ENCODE peak calls at places on chromosomes 11 and 22, in six cellular contexts. P is mesenchymal stem cell, V is IMR-90, X is H9, N is mesendoderm, T is trophoblast cell. U is an unnamed sample.

GRCh38 chr11:862028-862703 is 19.5 kb downstream of the TSPAN4 start:
- DNase-seq in P (no peak), V (no peak), X (no peak), N (no peak), T (no peak), U (no peak)

GRCh38 chr11:107928046-107928766 is at the start of gene RAB39A:
- DNase-seq in P (peak), V (peak), X (peak), N (peak), T (peak), U (peak)

GRCh38 chr11:24386551-24387404 is 110.1 kb upstream of the LUZP2 start:
- DNase-seq in P (peak), V (peak), X (no peak), N (peak), T (peak), U (no peak)

GRCh38 chr11:123798079-123798478 is 8.1 kb downstream of the OR6M1 start:
- DNase-seq in P (no peak), V (no peak), X (no peak), N (no peak), T (no peak), U (no peak)

GRCh38 chr11:36253238-36253637 is 36.0 kb downstream of the COMMD9 start:
- DNase-seq in P (no peak), V (no peak), X (no peak), N (peak), T (no peak), U (no peak)

GRCh38 chr11:45919276-45919675 is 1.6 kb upstream of the PEX16 start:
- DNase-seq in P (no peak), V (no peak), X (no peak), N (no peak), T (no peak), U (no peak)

GRCh38 chr11:18958221-18958910 is 19.2 kb upstream of the MRGPRX1 start:
- DNase-seq in P (no peak), V (no peak), X (peak), N (peak), T (peak), U (no peak)

GRCh38 chr11:66676931-66677598 is 622 bp downstream of the RBM4B start:
- DNase-seq in P (peak), V (peak), X (no peak), N (no peak), T (no peak), U (no peak)

GRCh38 chr11:82195251-82195650 is 538.4 kb downstream of the FAM181B start:
- DNase-seq in P (no peak), V (no peak), X (no peak), N (no peak), T (no peak), U (no peak)

GRCh38 chr11:38246451-38246850 is 1648.4 kb upstream of the RAG2 start:
- DNase-seq in P (no peak), V (no peak), X (no peak), N (no peak), T (no peak), U (no peak)

GRCh38 chr22:37370306-37370979 is 56.8 kb downstream of the ELFN2 start:
- DNase-seq in P (no peak), V (no peak), X (no peak), N (no peak), T (peak), U (no peak)

GRCh38 chr11:45857834-45858492 is 10.7 kb downstream of the CRY2 start:
- DNase-seq in P (peak), V (peak), X (no peak), N (no peak), T (peak), U (no peak)

GRCh38 chr11:74147199-74147929 is 23.4 kb downstream of the C2CD3 start:
- DNase-seq in P (peak), V (peak), X (no peak), N (no peak), T (peak), U (no peak)

GRCh38 chr11:76859708-76860233 is 947 bp upstream of the ACER3 start:
- DNase-seq in P (no peak), V (no peak), X (no peak), N (no peak), T (no peak), U (no peak)

GRCh38 chr11:112524808-112525207 is 264.1 kb upstream of the PLET1 start:
- DNase-seq in P (peak), V (no peak), X (no peak), N (no peak), T (no peak), U (no peak)

GRCh38 chr11:2578934-2579280 is 120.9 kb downstream of the KCNQ1OT1 start:
- DNase-seq in P (no peak), V (no peak), X (no peak), N (no peak), T (no peak), U (no peak)

GRCh38 chr22:35586771-35587170 is 30.4 kb downstream of the MB start:
- DNase-seq in P (no peak), V (no peak), X (no peak), N (no peak), T (no peak), U (no peak)

GRCh38 chr22:46957521-46957920 is 195.1 kb downstream of the TBC1D22A start:
- DNase-seq in P (no peak), V (no peak), X (no peak), N (no peak), T (no peak), U (no peak)

GRCh38 chr11:131311746-131312145 is 58.7 kb upstream of the NTM start:
- DNase-seq in P (no peak), V (no peak), X (no peak), N (no peak), T (no peak), U (no peak)

GRCh38 chr22:47236718-47237117 is 474.3 kb downstream of the TBC1D22A start:
- DNase-seq in P (no peak), V (no peak), X (no peak), N (no peak), T (no peak), U (no peak)

GRCh38 chr11:65739022-65739421 is 18.4 kb upstream of the RNASEH2C start:
- DNase-seq in P (no peak), V (no peak), X (no peak), N (no peak), T (no peak), U (no peak)

GRCh38 chr22:27752771-27753170 is 48.8 kb downstream of the MN1 start:
- DNase-seq in P (peak), V (no peak), X (no peak), N (no peak), T (no peak), U (no peak)

GRCh38 chr11:61279934-61280656 is 15.0 kb downstream of the VWCE start:
- DNase-seq in P (no peak), V (peak), X (no peak), N (peak), T (no peak), U (no peak)

GRCh38 chr11:69382131-69383128 is 88.5 kb downstream of the MYEOV start:
- DNase-seq in P (no peak), V (no peak), X (peak), N (peak), T (peak), U (no peak)

GRCh38 chr11:69040581-69041260 is 8.0 kb upstream of the TPCN2 start:
- DNase-seq in P (peak), V (peak), X (no peak), N (peak), T (peak), U (no peak)

GRCh38 chr11:75969626-75970308 is 154.8 kb downstream of the UVRAG start:
- DNase-seq in P (peak), V (peak), X (no peak), N (no peak), T (no peak), U (no peak)

GRCh38 chr11:70603756-70604211 is 205.5 kb downstream of the CTTN start:
- DNase-seq in P (no peak), V (no peak), X (no peak), N (no peak), T (no peak), U (no peak)

GRCh38 chr11:62755086-62755615 is 1.2 kb upstream of the ZBTB3 start:
- DNase-seq in P (no peak), V (no peak), X (no peak), N (no peak), T (no peak), U (no peak)

GRCh38 chr11:92180664-92181251 is 43.9 kb upstream of the FAT3 start:
- DNase-seq in P (no peak), V (peak), X (no peak), N (peak), T (no peak), U (no peak)

DNA sequence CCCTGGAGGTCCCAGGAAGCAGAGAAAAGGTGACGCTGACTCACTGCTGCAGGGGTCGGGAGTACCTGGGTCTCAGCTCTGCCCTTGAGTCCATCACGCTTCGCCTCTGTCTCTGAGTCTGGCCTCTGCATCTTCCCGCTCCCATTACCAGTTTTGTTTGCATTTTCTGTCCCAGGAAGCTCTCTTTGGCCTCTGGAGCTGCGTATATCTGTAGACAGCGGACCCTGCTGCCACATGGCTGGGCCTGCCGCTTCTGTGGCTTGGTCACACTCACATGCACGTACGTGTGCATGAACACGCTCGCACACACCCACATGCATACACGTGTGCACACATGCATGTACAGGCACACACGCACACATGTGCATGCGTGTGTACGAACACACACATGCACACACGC is 20.8 kb upstream of the APOBEC3A start:
- DNase-seq in P (no peak), V (no peak), X (no peak), N (no peak), T (no peak), U (no peak)
- H3K4ac ChIP-seq in P (no peak), V (no peak), X (no peak), N (no peak), T (no peak), U (no peak)

DNA sequence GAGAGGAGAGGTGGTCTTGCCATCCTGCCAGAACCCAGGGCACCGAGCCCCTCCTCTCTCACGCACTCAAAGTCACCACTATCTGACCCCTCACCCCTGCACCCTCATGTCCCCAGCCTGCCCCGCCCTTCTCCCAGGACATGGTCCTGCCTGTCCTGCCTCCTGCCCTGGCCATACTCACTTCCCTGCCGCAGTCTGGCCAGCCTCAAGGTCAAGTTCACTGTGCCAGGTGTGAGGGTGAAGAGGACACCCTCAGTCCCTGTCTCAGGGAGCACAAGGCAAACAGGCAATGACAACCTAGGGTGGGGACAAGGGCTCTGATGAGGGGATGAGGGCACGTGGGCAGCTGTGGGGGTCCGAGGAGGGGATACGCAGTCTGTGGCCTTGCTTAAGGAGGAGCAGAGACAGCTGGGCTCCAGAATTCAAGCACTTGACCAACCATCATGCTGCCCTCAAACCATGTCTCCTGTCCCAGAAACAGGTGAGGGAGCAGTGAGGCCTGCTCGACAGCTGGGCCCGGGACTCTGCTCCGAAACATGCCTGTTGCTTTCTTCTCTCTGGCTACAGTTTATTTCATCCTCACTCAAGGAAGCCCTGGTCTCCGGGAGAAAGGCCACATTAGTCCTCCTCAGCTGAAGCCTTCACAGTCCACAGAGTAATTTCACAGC is 36.6 kb downstream of the PDGFB start:
- DNase-seq in P (no peak), V (no peak), X (peak), N (no peak), T (no peak), U (no peak)
- H3K4ac ChIP-seq in P (no peak), V (no peak), X (no peak), N (no peak), T (no peak), U (peak)

GRCh38 chr11:121721961-121722360 is 269.2 kb upstream of the SORL1-AS1 start:
- DNase-seq in P (no peak), V (no peak), X (no peak), N (no peak), T (no peak), U (no peak)

GRCh38 chr11:121727942-121728341 is 275.2 kb upstream of the SORL1-AS1 start:
- DNase-seq in P (no peak), V (no peak), X (no peak), N (no peak), T (no peak), U (no peak)

GRCh38 chr11:121721448-121721847 is 268.7 kb upstream of the SORL1-AS1 start:
- DNase-seq in P (no peak), V (no peak), X (no peak), N (no peak), T (no peak), U (no peak)

GRCh38 chr11:121723261-121723741 is 270.5 kb upstream of the SORL1-AS1 start:
- DNase-seq in P (no peak), V (no peak), X (peak), N (peak), T (no peak), U (no peak)

DNA sequence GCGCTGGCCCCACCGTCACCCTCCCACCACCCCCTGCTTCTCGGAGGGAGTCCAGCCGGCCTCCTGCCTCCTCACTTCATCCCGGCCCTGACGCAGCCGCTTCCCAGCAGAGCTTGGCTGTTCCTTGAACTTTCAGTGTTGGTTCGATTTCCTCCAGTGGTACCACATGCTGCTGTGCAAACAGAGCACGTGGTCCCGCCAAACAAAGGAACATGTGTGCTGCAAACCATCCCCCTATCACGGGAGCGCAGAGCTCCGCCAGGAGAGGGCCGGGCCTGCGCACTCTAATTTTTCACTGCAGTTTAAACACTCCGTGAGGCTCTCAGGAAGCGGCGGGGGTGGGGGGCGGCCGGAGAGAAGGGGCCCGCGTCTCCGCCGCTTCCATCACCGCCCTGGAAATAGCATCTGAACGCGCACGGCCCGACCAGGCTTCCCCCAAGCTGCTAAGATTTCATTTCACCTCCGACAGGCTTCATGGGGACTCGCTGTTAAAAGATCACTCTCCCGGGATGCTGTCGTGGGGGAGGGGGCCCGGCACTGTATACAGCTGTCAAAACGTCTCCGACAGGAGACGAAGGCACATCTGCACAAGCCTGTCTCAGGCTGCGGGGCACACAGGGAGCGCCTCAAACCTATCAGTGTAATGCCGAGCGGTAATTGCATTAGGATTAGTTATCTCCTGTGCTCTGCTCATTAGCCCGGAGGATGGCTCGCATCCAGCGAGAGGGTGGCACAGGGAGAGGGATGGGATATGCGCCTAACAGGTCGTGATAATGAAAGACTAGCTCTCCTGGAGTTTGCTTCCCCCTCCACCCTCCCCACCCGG is 269.9 kb upstream of the SORL1-AS1 start:
- DNase-seq in P (peak), V (peak), X (peak), N (peak), T (no peak), U (peak)
- H3K4ac ChIP-seq in P (no peak), V (peak), X (no peak), N (no peak), T (no peak), U (no peak)

DNA sequence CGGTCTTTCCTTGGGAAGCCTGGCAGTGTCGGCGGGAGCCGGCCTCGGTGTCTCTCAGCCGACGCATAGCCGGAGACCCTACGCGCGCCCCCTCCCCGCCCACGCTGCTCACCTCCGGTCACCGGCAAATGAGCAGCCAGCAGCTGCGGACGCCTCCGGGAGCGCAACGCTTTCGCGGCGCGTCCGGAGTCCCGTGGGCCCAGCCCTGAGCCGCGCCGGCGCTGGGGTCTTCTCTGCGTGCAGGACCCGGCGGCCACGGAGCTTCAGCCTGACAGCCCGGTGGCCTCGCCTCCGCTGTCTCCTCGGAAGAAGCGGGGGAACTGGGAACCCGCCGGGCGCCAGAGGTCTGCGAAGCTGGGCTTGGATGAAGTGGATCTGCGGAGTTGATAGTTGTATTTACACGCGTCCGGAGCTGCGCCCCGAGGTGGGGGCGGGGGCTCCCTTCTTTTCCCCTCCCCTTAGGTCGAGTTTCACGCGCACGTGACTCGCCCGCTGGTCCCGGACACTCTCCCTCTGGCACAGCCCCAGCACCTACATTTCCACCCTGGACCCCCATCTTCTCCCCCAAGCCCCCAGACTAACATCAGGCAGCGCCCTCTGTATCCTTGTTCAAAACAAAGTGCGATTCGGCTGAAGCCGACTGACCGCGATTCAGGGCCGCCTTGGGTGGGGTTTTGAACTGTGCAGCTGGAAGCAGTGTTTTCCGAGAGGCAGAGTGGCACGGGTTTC is at the start of gene SLC43A1:
- DNase-seq in P (peak), V (peak), X (peak), N (no peak), T (peak), U (no peak)
- H3K4ac ChIP-seq in P (no peak), V (peak), X (no peak), N (peak), T (no peak), U (no peak)

DNA sequence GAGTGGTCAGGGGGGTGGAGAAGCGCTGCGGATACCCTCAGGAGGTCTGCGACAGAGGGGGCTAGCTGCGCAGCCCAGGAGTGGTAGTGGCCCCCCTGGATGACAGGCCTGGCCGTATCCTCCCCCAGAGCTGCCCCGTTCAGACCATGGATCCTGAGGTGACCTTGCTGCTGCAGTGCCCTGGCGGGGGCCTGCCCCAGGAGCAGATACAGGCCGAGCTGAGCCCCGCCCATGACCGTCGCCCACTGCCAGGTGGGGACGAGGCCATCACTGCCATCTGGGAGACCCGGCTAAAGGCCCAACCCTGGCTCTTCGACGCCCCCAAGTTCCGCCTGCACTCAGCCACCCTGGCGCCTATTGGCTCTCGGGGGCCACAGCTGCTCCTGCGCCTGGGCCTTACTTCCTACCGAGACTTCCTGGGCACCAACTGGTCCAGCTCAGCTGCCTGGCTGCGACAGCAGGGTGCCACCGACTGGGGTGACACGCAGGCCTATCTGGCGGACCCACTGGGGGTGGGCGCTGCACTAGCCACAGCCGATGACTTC is 505 bp downstream of the NUDT22 start:
- DNase-seq in P (no peak), V (no peak), X (peak), N (no peak), T (peak), U (no peak)
- H3K4ac ChIP-seq in P (peak), V (peak), X (no peak), N (no peak), T (peak), U (no peak)

GRCh38 chr22:23537421-23537820 is 42.7 kb downstream of the IGLL1 start:
- DNase-seq in P (no peak), V (no peak), X (peak), N (no peak), T (no peak), U (no peak)
- H3K4ac ChIP-seq in P (no peak), V (no peak), X (no peak), N (peak), T (no peak), U (no peak)

U was measured in neuronal stem cell.